ENCODE peak calls at places on chromosome 5, in eight cellular contexts. W, I, B, Q, T, G, Z and H are unnamed samples.

GRCh38 chr5:121257621-121258020 is 594.1 kb upstream of the FTMT start:
- DNase-seq in W (no peak), I (no peak), B (no peak), Q (no peak), T (no peak), G (no peak), Z (no peak), H (no peak)

GRCh38 chr5:84825616-84826015 is 440.9 kb upstream of the EDIL3 start:
- DNase-seq in W (no peak), I (no peak), B (no peak), Q (no peak), T (no peak), G (peak), Z (no peak), H (no peak)

GRCh38 chr5:73115399-73116051 is 4.8 kb upstream of the TMEM171 start:
- DNase-seq in W (no peak), I (no peak), B (peak), Q (no peak), T (no peak), G (peak), Z (no peak), H (no peak)

GRCh38 chr5:39517800-39518199 is 93.0 kb upstream of the DAB2 start:
- DNase-seq in W (no peak), I (no peak), B (peak), Q (no peak), T (no peak), G (peak), Z (no peak), H (no peak)

GRCh38 chr5:43422143-43422542 is 10.0 kb upstream of the CCL28 start:
- DNase-seq in W (no peak), I (no peak), B (no peak), Q (no peak), T (no peak), G (peak), Z (no peak), H (no peak)

GRCh38 chr5:9698125-9698848 is 68.1 kb upstream of the TAS2R1 start:
- DNase-seq in W (no peak), I (no peak), B (no peak), Q (no peak), T (no peak), G (no peak), Z (no peak), H (no peak)

GRCh38 chr5:88878976-88879375 is 4.0 kb downstream of the MEF2C start:
- DNase-seq in W (no peak), I (no peak), B (no peak), Q (no peak), T (no peak), G (peak), Z (no peak), H (no peak)

GRCh38 chr5:144236479-144236878 is 65.8 kb downstream of the KCTD16 start:
- DNase-seq in W (no peak), I (no peak), B (no peak), Q (no peak), T (no peak), G (no peak), Z (no peak), H (no peak)

GRCh38 chr5:31995011-31995410 is 179.1 kb downstream of the GOLPH3 start:
- DNase-seq in W (no peak), I (no peak), B (no peak), Q (no peak), T (no peak), G (no peak), Z (no peak), H (no peak)

GRCh38 chr5:1214936-1215220 is 10.3 kb upstream of the SLC6A18 start:
- DNase-seq in W (no peak), I (no peak), B (no peak), Q (no peak), T (no peak), G (no peak), Z (no peak), H (no peak)

GRCh38 chr5:78637468-78637867 is 11.1 kb downstream of the LHFPL2 start:
- DNase-seq in W (no peak), I (no peak), B (no peak), Q (no peak), T (no peak), G (no peak), Z (no peak), H (no peak)

GRCh38 chr5:170974487-170974886 is 112.7 kb downstream of the RANBP17 start:
- DNase-seq in W (no peak), I (no peak), B (no peak), Q (no peak), T (no peak), G (no peak), Z (no peak), H (no peak)